ENCODE peak calls at places on chromosomes 12 and 14, in four cellular contexts. A, S, H and D are unnamed samples.

GRCh38 chr12:53476769-53477209 is 22.5 kb downstream of the MAP3K12 start:
- DNase-seq in S (no peak), H (no peak), A (no peak), D (peak; percentile 43)

GRCh38 chr12:119593578-119594398 is at the start of gene TMEM233:
- DNase-seq in S (peak; percentile 73), A (no peak), H (no peak), D (no peak)

GRCh38 chr12:133120385-133121191 is 9.5 kb downstream of the ZNF891 start:
- DNase-seq in S (no peak), H (no peak), A (no peak), D (no peak)

GRCh38 chr12:107635139-107635538 is 50.5 kb upstream of the PWP1 start:
- DNase-seq in H (no peak), S (peak; percentile 61), A (no peak), D (no peak)

GRCh38 chr12:128989287-128989686 is 136.0 kb downstream of the GLT1D1 start:
- DNase-seq in S (no peak), H (no peak), A (no peak), D (no peak)

GRCh38 chr12:62730649-62731377 is 204.1 kb downstream of the PPM1H start:
- DNase-seq in S (no peak), H (no peak), A (peak; percentile 66), D (no peak)

GRCh38 chr12:32773686-32774085 is 18.0 kb upstream of the YARS2 start:
- DNase-seq in S (no peak), A (no peak), H (no peak), D (no peak)

GRCh38 chr12:81284137-81284536 is 206.3 kb downstream of the ACSS3 start:
- DNase-seq in A (no peak), H (no peak), S (no peak), D (no peak)

GRCh38 chr12:29389295-29389919 is 8.4 kb upstream of the ERGIC2 start:
- DNase-seq in S (no peak), H (no peak), A (no peak), D (no peak)

GRCh38 chr12:116520801-116521471 is 38.2 kb upstream of the MAP1LC3B2 start:
- DNase-seq in S (no peak), H (no peak), A (no peak), D (no peak)

GRCh38 chr12:122486805-122487426 is 13.8 kb downstream of the ZCCHC8 start:
- DNase-seq in A (no peak), H (no peak), S (peak; percentile 26), D (no peak)

GRCh38 chr14:79011091-79011919 is 841.1 kb downstream of the NRXN3 start:
- DNase-seq in S (no peak), H (peak; percentile 8), A (peak; percentile 8), D (peak; percentile 65)

GRCh38 chr14:101228949-101229541 is 325.5 kb upstream of the RTL1 start:
- DNase-seq in H (no peak), S (peak; percentile 43), A (peak; percentile 69), D (no peak)

GRCh38 chr12:98211914-98212695 is 303.3 kb upstream of the TMPO start:
- DNase-seq in S (no peak), H (no peak), A (no peak), D (no peak)

GRCh38 chr14:45089813-45090212 is 5.9 kb downstream of the PRPF39 start:
- DNase-seq in S (no peak), H (no peak), A (no peak), D (no peak)

DNA sequence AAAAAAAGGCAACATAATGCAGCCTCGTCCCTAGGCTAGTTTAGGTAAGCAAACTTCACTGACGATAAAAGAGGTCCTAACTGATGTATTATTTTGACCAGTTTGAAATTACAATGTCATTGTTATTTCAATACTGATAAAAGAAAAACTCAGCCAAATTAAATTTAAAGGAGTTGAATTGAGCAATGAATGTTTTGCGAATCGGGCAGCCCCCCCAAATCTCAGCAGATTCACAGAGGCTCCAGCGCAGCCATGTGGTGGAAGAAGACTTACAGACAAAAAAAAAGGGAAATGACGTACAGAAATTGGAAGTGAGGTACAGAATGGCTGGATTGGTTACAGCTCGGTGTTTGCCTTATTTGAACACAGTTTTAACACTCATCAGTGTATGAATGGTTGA is 8.2 kb upstream of the LDHB start:
- DNase-seq in A (no peak), S (no peak), H (no peak), D (no peak)
- TF ChIP-seq RNF2 in A (no peak), S (no peak), H (no peak), D (no peak)

DNA sequence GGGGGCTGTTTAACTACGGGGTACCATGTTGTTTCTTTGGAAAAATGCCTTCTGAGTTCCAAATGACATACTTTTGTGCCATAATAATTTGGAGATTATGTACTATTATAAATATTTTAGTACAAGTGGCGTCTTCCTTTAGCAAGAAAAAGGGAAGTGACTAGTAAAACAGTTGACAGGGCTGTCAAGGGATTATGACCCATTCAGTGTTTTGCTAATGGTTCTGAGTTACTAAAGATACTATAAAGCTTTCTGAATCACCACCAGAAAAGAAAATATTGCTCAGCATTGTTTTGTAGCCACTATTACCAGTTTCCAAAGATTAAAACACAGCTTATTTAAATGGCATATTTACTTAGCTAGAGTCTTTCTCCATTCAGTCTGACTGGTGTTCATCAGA is 334.9 kb downstream of the SNAPC1 start:
- DNase-seq in H (no peak), S (no peak), A (no peak), D (no peak)
- TF ChIP-seq RNF2 in H (no peak), S (no peak), A (no peak), D (no peak)

GRCh38 chr14:38868415-38869290 is 234.4 kb downstream of the SEC23A start:
- DNase-seq in H (peak; percentile 71), S (no peak), A (no peak), D (no peak)
- TF ChIP-seq RNF2 in H (no peak), S (no peak), A (no peak), D (no peak)

GRCh38 chr12:131710464-131711457 is at the start of gene SFSWAP:
- DNase-seq in H (peak; percentile 34), A (peak; percentile 81), S (peak; percentile 87), D (peak; percentile 86)

GRCh38 chr12:131714759-131715158 is 3.9 kb downstream of the SFSWAP start:
- DNase-seq in A (no peak), H (no peak), S (no peak), D (no peak)

GRCh38 chr12:131713349-131713748 is 2.5 kb downstream of the SFSWAP start:
- DNase-seq in S (no peak), H (no peak), A (no peak), D (no peak)

GRCh38 chr12:131709226-131709625 is 1.7 kb upstream of the SFSWAP start:
- DNase-seq in S (no peak), H (no peak), A (no peak), D (no peak)

DNA sequence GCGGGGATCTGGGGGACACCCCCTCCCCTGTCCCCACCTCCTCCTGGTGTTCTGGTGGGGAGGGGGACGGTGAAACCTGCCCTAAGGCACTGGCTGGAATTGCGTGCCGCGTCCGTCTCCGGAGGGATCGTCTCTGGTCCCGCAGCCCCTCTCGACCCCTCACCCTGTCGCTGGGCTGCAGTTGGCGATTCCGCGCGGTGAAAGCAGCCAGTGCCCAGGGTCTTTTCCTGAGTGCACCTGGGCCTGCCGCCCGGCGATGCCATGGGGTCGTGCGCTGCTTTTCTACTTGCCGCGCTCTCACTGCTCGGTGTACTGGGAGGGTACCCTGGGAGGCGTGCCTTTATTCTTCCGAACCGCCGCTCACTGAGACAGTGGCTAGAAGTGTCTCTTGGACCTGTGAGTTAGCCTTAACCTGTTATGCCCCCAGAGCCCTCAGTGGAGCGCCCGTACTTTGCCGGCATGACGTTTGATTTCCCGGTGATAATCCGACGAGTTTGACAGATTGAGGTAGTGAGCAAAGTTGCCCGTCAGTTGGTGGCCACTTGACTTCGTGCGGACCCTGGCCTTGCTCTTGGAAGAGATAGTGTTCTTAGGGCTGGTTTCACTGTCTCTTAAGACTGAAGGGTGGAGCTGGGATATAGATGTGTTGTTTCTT is 788 bp downstream of the SFSWAP start:
- DNase-seq in A (no peak), S (no peak), H (no peak), D (no peak)
- TF ChIP-seq RNF2 in A (no peak), S (no peak), H (no peak), D (no peak)

DNA sequence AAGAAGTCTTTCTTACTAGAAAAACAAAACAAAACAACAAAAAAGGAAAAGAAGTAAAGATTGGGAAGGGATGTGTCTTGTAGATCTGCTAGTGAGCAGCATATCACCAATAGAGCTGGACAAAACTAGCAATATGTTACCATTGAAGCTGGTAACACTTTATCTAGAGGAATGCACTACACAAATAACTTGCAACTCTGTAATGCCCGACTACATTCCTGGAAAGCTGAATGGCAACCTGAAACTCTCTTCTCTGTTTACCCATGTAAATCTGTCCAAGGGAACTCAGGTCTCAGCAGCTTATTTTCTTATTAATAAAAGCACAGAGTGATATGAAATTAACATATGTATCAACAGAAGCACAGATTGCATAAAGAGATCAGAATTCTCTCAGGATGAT is 624.4 kb downstream of the KCNH5 start:
- DNase-seq in A (no peak), H (no peak), S (no peak), D (no peak)
- TF ChIP-seq RNF2 in A (no peak), H (no peak), S (no peak), D (no peak)

DNA sequence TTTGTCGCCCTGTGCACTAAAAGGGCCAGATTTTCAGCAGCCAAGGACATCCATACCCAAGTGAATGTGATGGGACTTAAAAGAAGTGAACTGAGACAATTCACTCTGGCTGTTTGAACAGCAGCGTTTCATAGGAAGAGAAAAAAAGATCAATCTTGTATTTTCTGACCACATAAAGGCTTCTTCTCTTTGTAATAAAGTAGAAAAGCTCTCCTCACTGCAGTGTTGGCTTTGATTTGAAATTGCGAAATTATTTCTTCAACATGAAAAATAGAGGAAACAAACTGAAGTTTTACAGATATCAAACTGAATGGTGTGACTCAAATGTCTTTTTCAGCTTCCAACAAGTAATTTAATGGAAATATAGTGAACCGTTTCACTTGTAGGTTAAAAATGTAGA is 11.3 kb upstream of the KCNMB4 start:
- DNase-seq in H (no peak), A (no peak), S (no peak), D (no peak)
- TF ChIP-seq RNF2 in H (no peak), A (no peak), S (no peak), D (no peak)